ENCODE peak calls at places on chromosomes 2 and 18, in four cellular contexts. B is stimulated activated CD4-positive, alpha-beta T cell treated with anti-CD3 and anti-CD28 coated beads, Interleukin-4, amount 100 ng/mL, for 48 hours; Z is M059J; X is occipital lobe. Y is an unnamed sample.

GRCh38 chr18:31356025-31356424 is 20.6 kb upstream of the DSG4 start:
- DNase-seq in B (no peak), Z (no peak), X (no peak), Y (no peak)

GRCh38 chr2:182713611-182714010 is 2.4 kb upstream of the DNAJC10 start:
- DNase-seq in Z (no peak), B (no peak), X (no peak), Y (no peak)

GRCh38 chr18:48851563-48851962 is 99.2 kb downstream of the SMAD7 start:
- DNase-seq in B (no peak), X (no peak), Z (no peak), Y (peak; percentile 78)

GRCh38 chr2:63652063-63652985 is 63.6 kb downstream of the MDH1 start:
- DNase-seq in Z (no peak), X (no peak), B (no peak), Y (no peak)

GRCh38 chr18:78734614-78734945 is 245.0 kb upstream of the SALL3 start:
- DNase-seq in Z (no peak), B (no peak), X (no peak), Y (no peak)

GRCh38 chr2:143161982-143162837 is 33.0 kb downstream of the ARHGAP15 start:
- DNase-seq in B (no peak), Z (peak; percentile 53), X (peak; percentile 13), Y (peak; percentile 68)

GRCh38 chr18:76505611-76506010 is 10.6 kb upstream of the ZNF516 start:
- DNase-seq in X (no peak), Z (no peak), B (no peak), Y (no peak)

GRCh38 chr18:12592597-12593127 is 65.2 kb downstream of the SPIRE1 start:
- DNase-seq in Z (no peak), X (no peak), B (no peak), Y (no peak)

GRCh38 chr2:239204876-239205468 is 195.8 kb downstream of the HDAC4 start:
- DNase-seq in B (no peak), Z (no peak), X (no peak), Y (no peak)

GRCh38 chr2:85034158-85034557 is 63.2 kb downstream of the KCMF1 start:
- DNase-seq in B (no peak), Z (no peak), X (no peak), Y (no peak)

GRCh38 chr2:108949316-108950299 is 39.4 kb downstream of the EDAR start:
- DNase-seq in B (no peak), Z (no peak), X (no peak), Y (no peak)